ENCODE peak calls at places on chromosome 3, in six cellular contexts. T is CD4-positive, alpha-beta T cell; G is 8988T; J is CD4-positive, CD25-positive, alpha-beta regulatory T cell; S is uterus; C is NCI-H1092. W is an unnamed sample.

GRCh38 chr3:156449712-156450574 is 105.0 kb downstream of the SSR3 start:
- DNase-seq in T (no peak), S (no peak), C (no peak), J (peak), G (no peak), W (peak)

GRCh38 chr3:172305552-172305951 is 142.7 kb downstream of the GHSR start:
- DNase-seq in T (no peak), S (no peak), J (no peak), C (no peak), G (no peak), W (no peak)

GRCh38 chr3:73235768-73236167 is 174.3 kb downstream of the EBLN2 start:
- DNase-seq in T (no peak), C (no peak), J (no peak), S (no peak), G (no peak), W (no peak)

GRCh38 chr3:64104691-64105101 is 81.4 kb upstream of the PSMD6 start:
- DNase-seq in C (no peak), G (no peak), T (no peak), S (no peak), J (no peak), W (no peak)

GRCh38 chr3:73136941-73137340 is 75.5 kb downstream of the EBLN2 start:
- DNase-seq in S (no peak), T (no peak), J (no peak), G (no peak), C (no peak), W (no peak)

GRCh38 chr3:5115506-5116162 is 6.5 kb upstream of the ARL8B start:
- DNase-seq in J (no peak), C (no peak), G (no peak), T (no peak), S (no peak), W (no peak)

GRCh38 chr3:144380832-144381231 is 409.2 kb downstream of the DIPK2A start:
- DNase-seq in S (no peak), C (no peak), J (no peak), T (no peak), G (no peak), W (no peak)

GRCh38 chr3:134314588-134315285 is 59.5 kb downstream of the AMOTL2 start:
- DNase-seq in G (no peak), T (no peak), S (peak), C (no peak), J (no peak), W (no peak)

GRCh38 chr3:37590328-37591079 is 271.2 kb upstream of the CTDSPL start:
- DNase-seq in C (no peak), T (no peak), S (peak), G (no peak), J (no peak), W (no peak)

GRCh38 chr3:129379582-129380358 is 48.7 kb downstream of the EFCAB12 start:
- DNase-seq in S (no peak), G (no peak), C (no peak), T (no peak), J (no peak), W (no peak)

GRCh38 chr3:186108941-186109865 is at the start of gene ETV5:
- DNase-seq in T (peak), S (peak), C (peak), J (peak), G (peak), W (peak)

GRCh38 chr3:149401215-149401925 is 23.9 kb upstream of the TM4SF1 start:
- DNase-seq in S (no peak), G (no peak), T (no peak), J (no peak), C (no peak), W (no peak)

GRCh38 chr3:123201223-123201556 is 553 bp upstream of the SEC22A start:
- DNase-seq in G (no peak), J (no peak), C (no peak), T (no peak), S (no peak), W (no peak)

GRCh38 chr3:58206406-58207011 is 4.3 kb downstream of the DNASE1L3 start:
- DNase-seq in C (no peak), G (no peak), S (no peak), J (peak), T (no peak), W (no peak)

GRCh38 chr3:152960684-152961083 is 125.8 kb downstream of the P2RY1 start:
- DNase-seq in S (no peak), C (no peak), G (no peak), J (no peak), T (no peak), W (no peak)

GRCh38 chr3:195802795-195803194 is 8.9 kb downstream of the MUC4 start:
- DNase-seq in J (peak), T (no peak), S (no peak), G (no peak), C (no peak), W (no peak)

GRCh38 chr3:97009427-97010019 is 195.1 kb downstream of the EPHA6 start:
- DNase-seq in S (no peak), T (no peak), J (no peak), G (no peak), C (no peak), W (peak)

GRCh38 chr3:122934251-122934650 is 93.3 kb downstream of the SEMA5B start:
- DNase-seq in J (no peak), S (no peak), C (no peak), T (no peak), G (no peak), W (no peak)

GRCh38 chr3:181358555-181358954 is 353.2 kb upstream of the SOX2 start:
- DNase-seq in T (no peak), S (no peak), G (no peak), J (no peak), C (no peak), W (no peak)

GRCh38 chr3:85342915-85343314 is 384.1 kb downstream of the CADM2 start:
- DNase-seq in C (no peak), G (peak), T (no peak), S (no peak), J (no peak), W (no peak)

GRCh38 chr3:117547956-117548550 is 838.5 kb downstream of the TUSC7 start:
- DNase-seq in G (no peak), S (no peak), C (no peak), J (no peak), T (no peak), W (no peak)

GRCh38 chr3:169128579-169128978 is 534.9 kb downstream of the MECOM start:
- DNase-seq in C (no peak), T (no peak), G (no peak), S (no peak), J (no peak), W (no peak)

GRCh38 chr3:160953681-160954080 is 151.5 kb downstream of the B3GALNT1 start:
- DNase-seq in C (no peak), S (no peak), J (no peak), T (no peak), G (no peak), W (no peak)

GRCh38 chr3:81735334-81735733 is 26.1 kb downstream of the GBE1 start:
- DNase-seq in J (no peak), G (no peak), T (no peak), S (no peak), C (no peak), W (no peak)

GRCh38 chr3:149678365-149678948 is 20.6 kb upstream of the WWTR1 start:
- DNase-seq in C (no peak), G (no peak), J (no peak), T (no peak), S (no peak), W (no peak)

GRCh38 chr3:57597240-57597972 is at the start of gene ARF4:
- DNase-seq in C (peak), J (peak), G (peak), T (peak), S (peak), W (peak)

GRCh38 chr3:135627057-135627456 is 338.5 kb upstream of the PPP2R3A start:
- DNase-seq in T (no peak), C (no peak), J (no peak), S (no peak), G (no peak), W (no peak)

GRCh38 chr3:59573911-59574310 is 524.1 kb upstream of the CFAP20DC start:
- DNase-seq in J (no peak), C (peak), S (peak), T (no peak), G (no peak), W (no peak)

GRCh38 chr3:48268936-48269551 is 28.1 kb downstream of the ZNF589 start:
- DNase-seq in T (no peak), G (no peak), J (peak), S (no peak), C (no peak), W (no peak)

GRCh38 chr3:73225161-73225861 is 163.9 kb downstream of the EBLN2 start:
- DNase-seq in C (no peak), J (no peak), T (no peak), S (no peak), G (no peak), W (no peak)

GRCh38 chr3:178585439-178585838 is 49.2 kb downstream of the KCNMB2 start:
- DNase-seq in G (no peak), C (no peak), J (no peak), T (no peak), S (no peak), W (no peak)

GRCh38 chr3:73734376-73734775 is 109.6 kb upstream of the PDZRN3 start:
- DNase-seq in G (no peak), J (no peak), C (no peak), S (no peak), T (no peak), W (no peak)

GRCh38 chr3:4071481-4072184 is 231.5 kb upstream of the SETMAR start:
- DNase-seq in T (no peak), G (no peak), S (no peak), C (no peak), J (peak), W (peak)

GRCh38 chr3:93988283-93988682 is 8.3 kb downstream of the ARL13B start:
- DNase-seq in C (no peak), S (no peak), J (no peak), G (no peak), T (no peak), W (no peak)

GRCh38 chr3:37814547-37814946 is 47.1 kb upstream of the CTDSPL start:
- DNase-seq in T (no peak), C (no peak), G (no peak), S (no peak), J (no peak), W (no peak)

W was measured in WTC11.